ENCODE peak calls at places on chromosomes 4 and X, in ten cellular contexts. D is AG08396; S is activated CD4-positive, alpha-beta memory T cell treated with anti-CD3 and anti-CD28 coated beads for 36 hours; V is AG08395; L is psoas muscle; J is activated CD4-positive, alpha-beta T cell treated with anti-CD3 and anti-CD28 coated beads, Interleukin-2, amount 50 U/mL, for 1 hour; E is fibroblast of mammary gland; Q is NCI-H1092; M is stimulated activated naive CD8-positive, alpha-beta T cell treated with anti-CD3 and anti-CD28 coated beads, Interleukin-15, amount 100 ng/mL, for 72 hours; Y is neural crest cell. T is an unnamed sample.

GRCh38 chr4:183353557-183353956 is 31.3 kb upstream of the CLDN24 start:
- DNase-seq in D (no peak), S (no peak), V (no peak), L (no peak), J (no peak), E (no peak), Q (no peak), M (no peak), Y (no peak), T (no peak)

GRCh38 chrX:15789979-15790765 is at the start of gene ZRSR2:
- DNase-seq in D (peak; percentile 94), S (peak; percentile 91), V (peak; percentile 97), L (peak; percentile 90), J (peak; percentile 80), E (peak; percentile 74), Q (peak; percentile 87), M (peak; percentile 89), Y (peak; percentile 81), T (peak; percentile 64)

GRCh38 chr4:24024597-24024996 is 134.8 kb upstream of the PPARGC1A start:
- DNase-seq in D (no peak), S (no peak), V (no peak), L (no peak), J (no peak), E (peak; percentile 59), Q (no peak), M (no peak), Y (no peak), T (no peak)

GRCh38 chr4:38531126-38531737 is 132.8 kb upstream of the KLF3 start:
- DNase-seq in D (no peak), S (no peak), V (no peak), L (no peak), J (no peak), E (no peak), Q (no peak), M (no peak), Y (no peak), T (no peak)

GRCh38 chrX:2498781-2499302 is 1.9 kb downstream of the DHRSX start:
- DNase-seq in D (peak; percentile 35), S (no peak), V (peak; percentile 31), L (no peak), J (no peak), E (peak; percentile 35), Q (no peak), M (no peak), Y (no peak), T (no peak)

GRCh38 chrX:2732076-2732475 is 19.8 kb upstream of the XG start:
- DNase-seq in D (no peak), S (no peak), V (no peak), L (no peak), J (no peak), E (no peak), Q (no peak), M (no peak), Y (no peak), T (no peak)

GRCh38 chr4:76680934-76681333 is 217.0 kb downstream of the SOWAHB start:
- DNase-seq in D (no peak), S (no peak), V (no peak), L (no peak), J (no peak), E (no peak), Q (no peak), M (no peak), Y (no peak), T (no peak)

GRCh38 chr4:168587326-168588125 is 90.7 kb downstream of the PALLD start:
- DNase-seq in D (peak; percentile 49), S (no peak), V (peak; percentile 73), L (peak; percentile 63), J (no peak), E (peak; percentile 94), Q (no peak), M (no peak), Y (no peak), T (no peak)

GRCh38 chr4:120902925-120903324 is 19.6 kb downstream of the PRDM5 start:
- DNase-seq in D (no peak), S (peak; percentile 17), V (no peak), L (no peak), J (no peak), E (peak; percentile 9), Q (no peak), M (peak; percentile 65), Y (no peak), T (no peak)

GRCh38 chrX:107673933-107674479 is 45.7 kb downstream of the PRPS1 start:
- DNase-seq in D (no peak), S (peak; percentile 93), V (no peak), L (peak; percentile 93), J (peak; percentile 85), E (peak; percentile 95), Q (no peak), M (peak; percentile 91), Y (no peak), T (no peak)

GRCh38 chrX:133702230-133702629 is 283.2 kb downstream of the GPC3 start:
- DNase-seq in D (no peak), S (no peak), V (no peak), L (no peak), J (no peak), E (no peak), Q (no peak), M (no peak), Y (no peak), T (no peak)

GRCh38 chrX:112520124-112520523 is 159.6 kb downstream of the LHFPL1 start:
- DNase-seq in D (no peak), S (no peak), V (no peak), L (no peak), J (no peak), E (no peak), Q (no peak), M (no peak), Y (no peak), T (no peak)

GRCh38 chrX:107566603-107567262 is 61.6 kb upstream of the PRPS1 start:
- DNase-seq in D (no peak), S (no peak), V (no peak), L (no peak), J (no peak), E (no peak), Q (no peak), M (no peak), Y (no peak), T (no peak)

GRCh38 chrX:154002215-154002719 is 17.4 kb downstream of the IRAK1 start:
- DNase-seq in D (peak; percentile 60), S (peak; percentile 70), V (peak; percentile 80), L (no peak), J (no peak), E (peak; percentile 80), Q (peak; percentile 75), M (peak; percentile 69), Y (no peak), T (peak; percentile 11)

GRCh38 chr4:55396305-55397023 is 707 bp downstream of the TMEM165 start:
- DNase-seq in D (peak; percentile 46), S (peak; percentile 44), V (peak; percentile 52), L (peak; percentile 70), J (peak; percentile 6), E (peak; percentile 43), Q (peak; percentile 14), M (peak; percentile 33), Y (peak; percentile 56), T (peak; percentile 32)

GRCh38 chr4:952881-953573 is 20.3 kb downstream of the DGKQ start:
- DNase-seq in D (no peak), S (peak; percentile 7), V (no peak), L (peak; percentile 48), J (no peak), E (no peak), Q (no peak), M (no peak), Y (no peak), T (no peak)

GRCh38 chr4:185215261-185215660 is 5.9 kb downstream of the SNX25 start:
- DNase-seq in D (no peak), S (no peak), V (peak; percentile 25), L (no peak), J (no peak), E (no peak), Q (no peak), M (no peak), Y (no peak), T (no peak)

GRCh38 chr4:168309781-168310180 is 8.8 kb downstream of the DDX60 start:
- DNase-seq in D (no peak), S (no peak), V (no peak), L (no peak), J (no peak), E (no peak), Q (peak; percentile 63), M (no peak), Y (no peak), T (peak; percentile 68)

T was measured in COR-L47.